ENCODE peak calls at places on chromosomes 12 and 14, in five cellular contexts. One of them, this sample, is unnamed.

GRCh38 chr12:88469136-88469535 is 111.1 kb downstream of the KITLG start:
- DNase-seq in iris pigment epithelial cell: no peak
- DNase-seq in naive thymus-derived CD4-positive, alpha-beta T cell: no peak
- DNase-seq in M059J: no peak
- DNase-seq in omental fat pad: no peak
- DNase-seq in this sample: no peak

GRCh38 chr12:50326636-50327284 is 43.4 kb upstream of the LIMA1 start:
- DNase-seq in naive thymus-derived CD4-positive, alpha-beta T cell: no peak
- DNase-seq in M059J: peak
- DNase-seq in iris pigment epithelial cell: peak
- DNase-seq in omental fat pad: no peak
- DNase-seq in this sample: no peak

GRCh38 chr12:15558915-15559528 is 230.2 kb downstream of the EPS8 start:
- DNase-seq in iris pigment epithelial cell: peak
- DNase-seq in omental fat pad: no peak
- DNase-seq in naive thymus-derived CD4-positive, alpha-beta T cell: no peak
- DNase-seq in M059J: peak
- DNase-seq in this sample: peak

GRCh38 chr14:106605548-106606448 is 1079.4 kb downstream of the TMEM121 start:
- DNase-seq in M059J: peak
- DNase-seq in naive thymus-derived CD4-positive, alpha-beta T cell: peak
- DNase-seq in omental fat pad: no peak
- DNase-seq in iris pigment epithelial cell: no peak
- DNase-seq in this sample: no peak

GRCh38 chr12:112148031-112148513 is 22.7 kb downstream of the TRAFD1 start:
- DNase-seq in M059J: peak
- DNase-seq in iris pigment epithelial cell: peak
- DNase-seq in omental fat pad: no peak
- DNase-seq in naive thymus-derived CD4-positive, alpha-beta T cell: no peak
- DNase-seq in this sample: peak

GRCh38 chr12:58907326-58907855 is 12.9 kb downstream of the LRIG3 start:
- DNase-seq in naive thymus-derived CD4-positive, alpha-beta T cell: no peak
- DNase-seq in omental fat pad: no peak
- DNase-seq in iris pigment epithelial cell: no peak
- DNase-seq in M059J: no peak
- DNase-seq in this sample: no peak

GRCh38 chr12:22653075-22653474 is 28.1 kb downstream of the ETNK1 start:
- DNase-seq in omental fat pad: no peak
- DNase-seq in iris pigment epithelial cell: peak
- DNase-seq in M059J: peak
- DNase-seq in naive thymus-derived CD4-positive, alpha-beta T cell: no peak
- DNase-seq in this sample: no peak

GRCh38 chr12:115944851-115945496 is 332.5 kb downstream of the MED13L start:
- DNase-seq in iris pigment epithelial cell: no peak
- DNase-seq in omental fat pad: no peak
- DNase-seq in naive thymus-derived CD4-positive, alpha-beta T cell: no peak
- DNase-seq in M059J: no peak
- DNase-seq in this sample: no peak

GRCh38 chr14:84323963-84324362 is 1206.0 kb upstream of the FLRT2 start:
- DNase-seq in iris pigment epithelial cell: peak
- DNase-seq in M059J: no peak
- DNase-seq in omental fat pad: no peak
- DNase-seq in naive thymus-derived CD4-positive, alpha-beta T cell: no peak
- DNase-seq in this sample: peak

GRCh38 chr14:23043749-23044148 is 1.7 kb downstream of the PSMB11 start:
- DNase-seq in iris pigment epithelial cell: no peak
- DNase-seq in M059J: no peak
- DNase-seq in naive thymus-derived CD4-positive, alpha-beta T cell: no peak
- DNase-seq in omental fat pad: no peak
- DNase-seq in this sample: no peak

GRCh38 chr14:98210045-98210678 is 1061.8 kb downstream of the BCL11B start:
- DNase-seq in naive thymus-derived CD4-positive, alpha-beta T cell: no peak
- DNase-seq in M059J: no peak
- DNase-seq in omental fat pad: no peak
- DNase-seq in iris pigment epithelial cell: no peak
- DNase-seq in this sample: no peak

GRCh38 chr12:108307006-108307405 is 32.1 kb downstream of the CMKLR1 start:
- DNase-seq in iris pigment epithelial cell: peak
- DNase-seq in naive thymus-derived CD4-positive, alpha-beta T cell: no peak
- DNase-seq in omental fat pad: no peak
- DNase-seq in M059J: peak
- DNase-seq in this sample: peak

GRCh38 chr14:76603713-76604112 is 157.6 kb upstream of the VASH1 start:
- DNase-seq in naive thymus-derived CD4-positive, alpha-beta T cell: no peak
- DNase-seq in iris pigment epithelial cell: no peak
- DNase-seq in M059J: no peak
- DNase-seq in omental fat pad: no peak
- DNase-seq in this sample: no peak

GRCh38 chr12:114853003-114853529 is 169.1 kb upstream of the TBX3 start:
- DNase-seq in M059J: no peak
- DNase-seq in omental fat pad: no peak
- DNase-seq in iris pigment epithelial cell: no peak
- DNase-seq in naive thymus-derived CD4-positive, alpha-beta T cell: no peak
- DNase-seq in this sample: no peak

GRCh38 chr12:14194572-14194971 is 170.9 kb upstream of the ATF7IP start:
- DNase-seq in iris pigment epithelial cell: no peak
- DNase-seq in naive thymus-derived CD4-positive, alpha-beta T cell: no peak
- DNase-seq in omental fat pad: no peak
- DNase-seq in M059J: no peak
- DNase-seq in this sample: no peak

GRCh38 chr12:15708396-15709070 is 80.7 kb downstream of the EPS8 start:
- DNase-seq in M059J: no peak
- DNase-seq in naive thymus-derived CD4-positive, alpha-beta T cell: no peak
- DNase-seq in iris pigment epithelial cell: no peak
- DNase-seq in omental fat pad: no peak
- DNase-seq in this sample: no peak

GRCh38 chr14:34030864-34031263 is 80.0 kb upstream of the EGLN3 start:
- DNase-seq in omental fat pad: no peak
- DNase-seq in naive thymus-derived CD4-positive, alpha-beta T cell: no peak
- DNase-seq in M059J: no peak
- DNase-seq in iris pigment epithelial cell: peak
- DNase-seq in this sample: no peak

GRCh38 chr12:91902860-91903683 is 242.6 kb downstream of the BTG1 start:
- DNase-seq in M059J: peak
- DNase-seq in iris pigment epithelial cell: peak
- DNase-seq in naive thymus-derived CD4-positive, alpha-beta T cell: no peak
- DNase-seq in omental fat pad: no peak
- DNase-seq in this sample: peak

GRCh38 chr14:28142400-28143015 is 624.1 kb upstream of the FOXG1 start:
- DNase-seq in iris pigment epithelial cell: peak
- DNase-seq in naive thymus-derived CD4-positive, alpha-beta T cell: no peak
- DNase-seq in omental fat pad: no peak
- DNase-seq in M059J: no peak
- DNase-seq in this sample: peak

GRCh38 chr12:94874086-94874985 is 129.2 kb downstream of the NDUFA12 start:
- DNase-seq in omental fat pad: no peak
- DNase-seq in M059J: no peak
- DNase-seq in naive thymus-derived CD4-positive, alpha-beta T cell: no peak
- DNase-seq in iris pigment epithelial cell: peak
- DNase-seq in this sample: no peak

GRCh38 chr14:75334191-75335051 is 55.8 kb downstream of the FOS start:
- DNase-seq in naive thymus-derived CD4-positive, alpha-beta T cell: peak
- DNase-seq in iris pigment epithelial cell: no peak
- DNase-seq in omental fat pad: no peak
- DNase-seq in M059J: no peak
- DNase-seq in this sample: no peak

GRCh38 chr14:55867726-55868125 is 250.5 kb upstream of the PELI2 start:
- DNase-seq in omental fat pad: no peak
- DNase-seq in iris pigment epithelial cell: peak
- DNase-seq in naive thymus-derived CD4-positive, alpha-beta T cell: no peak
- DNase-seq in M059J: no peak
- DNase-seq in this sample: peak

GRCh38 chr14:38207830-38208815 is at the start of gene SSTR1:
- DNase-seq in omental fat pad: no peak
- DNase-seq in M059J: no peak
- DNase-seq in iris pigment epithelial cell: peak
- DNase-seq in naive thymus-derived CD4-positive, alpha-beta T cell: no peak
- DNase-seq in this sample: peak

GRCh38 chr12:12807970-12808702 is 5.0 kb upstream of the DDX47 start:
- DNase-seq in omental fat pad: no peak
- DNase-seq in M059J: peak
- DNase-seq in naive thymus-derived CD4-positive, alpha-beta T cell: peak
- DNase-seq in iris pigment epithelial cell: peak
- DNase-seq in this sample: peak

GRCh38 chr14:52253503-52253902 is 14.0 kb upstream of the PTGDR start:
- DNase-seq in omental fat pad: no peak
- DNase-seq in M059J: peak
- DNase-seq in naive thymus-derived CD4-positive, alpha-beta T cell: no peak
- DNase-seq in iris pigment epithelial cell: peak
- DNase-seq in this sample: no peak

GRCh38 chr14:59438148-59438766 is 26.9 kb downstream of the GPR135 start:
- DNase-seq in iris pigment epithelial cell: peak
- DNase-seq in M059J: peak
- DNase-seq in naive thymus-derived CD4-positive, alpha-beta T cell: no peak
- DNase-seq in omental fat pad: no peak
- DNase-seq in this sample: peak

GRCh38 chr14:103634156-103634555 is 5.1 kb downstream of the KLC1 start:
- DNase-seq in iris pigment epithelial cell: no peak
- DNase-seq in M059J: no peak
- DNase-seq in naive thymus-derived CD4-positive, alpha-beta T cell: no peak
- DNase-seq in omental fat pad: no peak
- DNase-seq in this sample: no peak

GRCh38 chr14:96117997-96118790 is 79.0 kb downstream of the C14orf132 start:
- DNase-seq in naive thymus-derived CD4-positive, alpha-beta T cell: no peak
- DNase-seq in iris pigment epithelial cell: no peak
- DNase-seq in omental fat pad: no peak
- DNase-seq in M059J: no peak
- DNase-seq in this sample: no peak

GRCh38 chr12:110762891-110763290 is 20.2 kb upstream of the PPP1CC start:
- DNase-seq in naive thymus-derived CD4-positive, alpha-beta T cell: no peak
- DNase-seq in iris pigment epithelial cell: no peak
- DNase-seq in omental fat pad: no peak
- DNase-seq in M059J: no peak
- DNase-seq in this sample: no peak

GRCh38 chr12:12922978-12923377 is 29.0 kb downstream of the GPRC5D start:
- DNase-seq in M059J: no peak
- DNase-seq in omental fat pad: no peak
- DNase-seq in naive thymus-derived CD4-positive, alpha-beta T cell: no peak
- DNase-seq in iris pigment epithelial cell: no peak
- DNase-seq in this sample: no peak

GRCh38 chr12:7666595-7666994 is 887 bp upstream of the APOBEC1 start:
- DNase-seq in M059J: no peak
- DNase-seq in omental fat pad: no peak
- DNase-seq in naive thymus-derived CD4-positive, alpha-beta T cell: no peak
- DNase-seq in iris pigment epithelial cell: no peak
- DNase-seq in this sample: no peak

GRCh38 chr12:13504736-13505135 is 308.2 kb downstream of the EMP1 start:
- DNase-seq in omental fat pad: no peak
- DNase-seq in iris pigment epithelial cell: no peak
- DNase-seq in M059J: no peak
- DNase-seq in naive thymus-derived CD4-positive, alpha-beta T cell: no peak
- DNase-seq in this sample: no peak

GRCh38 chr12:63068857-63069442 is 82.1 kb downstream of the AVPR1A start:
- DNase-seq in M059J: peak
- DNase-seq in naive thymus-derived CD4-positive, alpha-beta T cell: no peak
- DNase-seq in iris pigment epithelial cell: peak
- DNase-seq in omental fat pad: no peak
- DNase-seq in this sample: peak

GRCh38 chr12:3036901-3037600 is 40.1 kb upstream of the TSPAN9 start:
- DNase-seq in M059J: no peak
- DNase-seq in omental fat pad: no peak
- DNase-seq in iris pigment epithelial cell: no peak
- DNase-seq in naive thymus-derived CD4-positive, alpha-beta T cell: no peak
- DNase-seq in this sample: no peak

GRCh38 chr12:48996794-48997718 is 2.1 kb downstream of the DDN start:
- DNase-seq in iris pigment epithelial cell: peak
- DNase-seq in M059J: peak
- DNase-seq in naive thymus-derived CD4-positive, alpha-beta T cell: peak
- DNase-seq in omental fat pad: peak
- DNase-seq in this sample: peak

GRCh38 chr14:41609704-41610183 is 3.1 kb downstream of the LRFN5 start:
- DNase-seq in M059J: peak
- DNase-seq in omental fat pad: no peak
- DNase-seq in iris pigment epithelial cell: peak
- DNase-seq in naive thymus-derived CD4-positive, alpha-beta T cell: no peak
- DNase-seq in this sample: peak

GRCh38 chr14:51211149-51211548 is 28.9 kb upstream of the TMX1 start:
- DNase-seq in naive thymus-derived CD4-positive, alpha-beta T cell: no peak
- DNase-seq in omental fat pad: no peak
- DNase-seq in iris pigment epithelial cell: peak
- DNase-seq in M059J: peak
- DNase-seq in this sample: no peak

GRCh38 chr12:102816816-102817434 is 100.1 kb downstream of the PAH start:
- DNase-seq in M059J: peak
- DNase-seq in omental fat pad: no peak
- DNase-seq in iris pigment epithelial cell: peak
- DNase-seq in naive thymus-derived CD4-positive, alpha-beta T cell: no peak
- DNase-seq in this sample: peak

GRCh38 chr12:109820921-109821381 is 12.2 kb downstream of the TRPV4 start:
- DNase-seq in iris pigment epithelial cell: no peak
- DNase-seq in M059J: no peak
- DNase-seq in omental fat pad: no peak
- DNase-seq in naive thymus-derived CD4-positive, alpha-beta T cell: no peak
- DNase-seq in this sample: no peak

This sample was measured in ELR.